ENCODE peak calls at places on chromosomes 6 and 20, in four cellular contexts. One of them, this sample, is unnamed.

GRCh38 chr20:57047281-57048026 is 219.0 kb downstream of the BMP7 start:
- DNase-seq in WTC11: no peak
- DNase-seq in HepG2: peak
- DNase-seq in K562: peak
- DNase-seq in this sample: peak

GRCh38 chr20:6560978-6561377 is 206.5 kb upstream of the BMP2 start:
- DNase-seq in WTC11: no peak
- DNase-seq in HepG2: peak
- DNase-seq in K562: no peak
- DNase-seq in this sample: no peak

GRCh38 chr20:8089668-8090067 is 42.4 kb upstream of the PLCB1 start:
- DNase-seq in WTC11: no peak
- DNase-seq in HepG2: no peak
- DNase-seq in K562: no peak
- DNase-seq in this sample: no peak

GRCh38 chr20:5870462-5871021 is 79.8 kb downstream of the TRMT6 start:
- DNase-seq in WTC11: no peak
- DNase-seq in HepG2: no peak
- DNase-seq in K562: no peak
- DNase-seq in this sample: no peak

GRCh38 chr20:56393133-56393472 is 658 bp downstream of the CSTF1 start:
- DNase-seq in WTC11: no peak
- DNase-seq in HepG2: no peak
- DNase-seq in K562: no peak
- DNase-seq in this sample: no peak

GRCh38 chr6:72272958-72273357 is 348.9 kb upstream of the KCNQ5 start:
- DNase-seq in WTC11: no peak
- DNase-seq in HepG2: no peak
- DNase-seq in K562: no peak
- DNase-seq in this sample: no peak

GRCh38 chr20:32326507-32326851 is 31.7 kb upstream of the ASXL1 start:
- DNase-seq in WTC11: no peak
- DNase-seq in HepG2: peak
- DNase-seq in K562: no peak
- DNase-seq in this sample: peak

GRCh38 chr20:25459916-25460590 is 52.6 kb downstream of the GINS1 start:
- DNase-seq in WTC11: no peak
- DNase-seq in HepG2: no peak
- DNase-seq in K562: no peak
- DNase-seq in this sample: no peak

GRCh38 chr6:89122625-89123024 is 4.8 kb upstream of the SRSF12 start:
- DNase-seq in WTC11: no peak
- DNase-seq in HepG2: peak
- DNase-seq in K562: no peak
- DNase-seq in this sample: no peak

GRCh38 chr6:168920289-168920688 is 333.4 kb downstream of the THBS2 start:
- DNase-seq in WTC11: no peak
- DNase-seq in HepG2: no peak
- DNase-seq in K562: no peak
- DNase-seq in this sample: no peak

GRCh38 chr6:70520575-70520974 is 46.2 kb upstream of the SDHAF4 start:
- DNase-seq in WTC11: no peak
- DNase-seq in HepG2: peak
- DNase-seq in K562: peak
- DNase-seq in this sample: peak

GRCh38 chr6:110180228-110181008 is at the start of gene CDC40:
- DNase-seq in WTC11: peak
- DNase-seq in HepG2: peak
- DNase-seq in K562: peak
- DNase-seq in this sample: no peak

GRCh38 chr20:739736-740135 is 28.6 kb downstream of the SLC52A3 start:
- DNase-seq in WTC11: no peak
- DNase-seq in HepG2: no peak
- DNase-seq in K562: no peak
- DNase-seq in this sample: no peak
- TF ChIP-seq HMGXB4 in WTC11: no peak
- TF ChIP-seq HMGXB4 in HepG2: no peak
- TF ChIP-seq HMGXB4 in K562: no peak
- TF ChIP-seq HMGXB4 in this sample: no peak

GRCh38 chr6:4651831-4652467 is 124.3 kb upstream of the CDYL start:
- DNase-seq in WTC11: no peak
- DNase-seq in HepG2: no peak
- DNase-seq in K562: no peak
- DNase-seq in this sample: no peak

GRCh38 chr6:4644962-4645361 is 131.2 kb upstream of the CDYL start:
- DNase-seq in WTC11: no peak
- DNase-seq in HepG2: no peak
- DNase-seq in K562: no peak
- DNase-seq in this sample: no peak

GRCh38 chr6:4645713-4646356 is 130.4 kb upstream of the CDYL start:
- DNase-seq in WTC11: peak
- DNase-seq in HepG2: no peak
- DNase-seq in K562: peak
- DNase-seq in this sample: no peak

GRCh38 chr6:4649728-4650127 is 126.5 kb upstream of the CDYL start:
- DNase-seq in WTC11: no peak
- DNase-seq in HepG2: no peak
- DNase-seq in K562: no peak
- DNase-seq in this sample: no peak

DNA sequence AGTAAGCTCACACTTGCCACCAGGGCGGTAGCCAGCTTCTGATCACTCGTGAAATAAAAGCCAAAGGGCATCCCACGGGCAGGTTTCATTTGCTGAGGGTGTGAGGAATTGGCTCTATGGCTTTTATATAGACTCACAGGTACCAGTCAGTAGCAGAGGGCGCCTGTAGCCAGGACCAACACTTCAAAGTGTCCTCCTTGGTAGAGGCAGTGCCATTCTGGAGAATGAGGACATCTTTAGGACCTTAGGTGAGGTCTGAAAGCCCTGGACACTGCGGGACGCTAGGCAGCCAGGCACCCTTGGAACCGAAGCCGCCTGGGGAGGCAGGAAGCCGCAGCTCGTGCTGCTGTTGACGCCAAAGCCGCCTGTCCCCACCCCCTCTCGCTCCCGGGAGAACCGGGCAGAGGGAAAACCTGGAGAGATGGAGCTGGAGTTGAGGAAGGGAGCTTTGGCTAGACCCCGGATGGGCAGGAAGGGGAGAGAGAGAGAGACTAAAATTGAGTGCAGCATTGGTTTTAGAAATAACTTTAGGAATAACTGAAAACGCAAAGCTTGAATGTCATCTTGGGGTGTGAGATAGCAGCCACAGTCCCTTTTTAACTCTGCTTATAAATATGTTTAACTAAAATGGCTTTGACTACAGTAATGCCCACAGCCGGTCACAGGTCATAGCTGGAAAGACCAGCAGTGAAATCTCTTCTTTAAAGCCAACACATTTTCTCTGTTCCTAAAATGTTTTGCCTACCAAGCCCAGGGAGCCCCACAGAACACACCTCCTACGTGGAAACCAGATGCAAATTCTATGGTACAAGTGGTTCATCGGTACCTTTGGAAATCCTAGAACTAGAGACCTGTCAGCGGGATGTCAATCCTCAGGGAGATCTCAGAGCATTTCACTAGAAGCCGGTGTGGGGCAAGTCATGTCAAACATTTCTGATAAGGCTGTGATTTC is 128.5 kb upstream of the CDYL start:
- DNase-seq in WTC11: peak
- DNase-seq in HepG2: peak
- DNase-seq in K562: peak
- DNase-seq in this sample: peak
- TF ChIP-seq ESRRA in WTC11: peak
- TF ChIP-seq ESRRA in HepG2: no peak
- TF ChIP-seq ESRRA in K562: peak
- TF ChIP-seq ESRRA in this sample: no peak

GRCh38 chr20:21583486-21584168 is 69.8 kb upstream of the NKX2-2 start:
- DNase-seq in WTC11: no peak
- DNase-seq in HepG2: no peak
- DNase-seq in K562: no peak
- DNase-seq in this sample: no peak

DNA sequence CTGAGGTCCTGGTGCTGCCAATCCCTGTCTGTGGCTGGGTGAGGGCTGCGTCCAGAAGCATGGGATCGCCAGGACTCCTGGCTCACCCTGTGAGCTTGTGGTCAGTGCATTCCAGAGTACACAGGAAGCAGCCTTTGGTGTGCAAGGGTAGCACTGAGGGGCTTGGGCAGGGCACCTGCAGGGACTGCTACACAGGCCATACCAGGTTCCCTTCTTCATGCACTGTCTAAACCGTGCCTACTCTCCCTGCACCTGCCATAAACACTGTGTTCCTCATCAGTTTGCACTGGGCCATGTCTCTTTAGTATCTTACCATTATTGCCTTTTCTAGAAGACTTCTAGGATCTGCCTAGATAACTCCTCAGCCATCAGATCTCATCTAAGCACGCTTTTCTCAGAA is 72.8 kb upstream of the NKX2-2 start:
- DNase-seq in WTC11: no peak
- DNase-seq in HepG2: no peak
- DNase-seq in K562: no peak
- DNase-seq in this sample: no peak
- TF ChIP-seq HMGXB4 in WTC11: no peak
- TF ChIP-seq HMGXB4 in HepG2: no peak
- TF ChIP-seq HMGXB4 in K562: no peak
- TF ChIP-seq HMGXB4 in this sample: no peak

DNA sequence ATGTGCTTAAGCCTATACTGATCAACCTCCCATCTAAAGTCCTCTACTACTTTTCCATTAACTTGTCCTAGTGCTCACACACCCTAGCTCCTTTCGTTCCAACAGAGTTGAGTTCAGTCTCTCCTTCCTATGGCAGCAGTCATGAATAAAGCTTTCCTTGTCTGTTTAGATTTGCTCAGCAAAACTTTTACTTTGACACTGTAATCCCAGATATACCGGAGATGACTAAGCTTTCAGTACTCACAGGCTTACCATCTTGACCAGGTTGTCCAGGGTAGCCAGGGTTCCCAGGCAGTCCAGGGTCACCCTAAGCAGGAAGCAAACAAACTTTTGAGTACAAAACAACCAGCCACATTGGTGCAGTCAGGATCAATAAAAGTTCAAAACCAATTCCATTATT is 90.7 kb downstream of the COL21A1 start:
- DNase-seq in WTC11: no peak
- DNase-seq in HepG2: peak
- DNase-seq in K562: no peak
- DNase-seq in this sample: peak
- TF ChIP-seq ESRRA in WTC11: no peak
- TF ChIP-seq ESRRA in HepG2: no peak
- TF ChIP-seq ESRRA in K562: no peak
- TF ChIP-seq ESRRA in this sample: no peak

DNA sequence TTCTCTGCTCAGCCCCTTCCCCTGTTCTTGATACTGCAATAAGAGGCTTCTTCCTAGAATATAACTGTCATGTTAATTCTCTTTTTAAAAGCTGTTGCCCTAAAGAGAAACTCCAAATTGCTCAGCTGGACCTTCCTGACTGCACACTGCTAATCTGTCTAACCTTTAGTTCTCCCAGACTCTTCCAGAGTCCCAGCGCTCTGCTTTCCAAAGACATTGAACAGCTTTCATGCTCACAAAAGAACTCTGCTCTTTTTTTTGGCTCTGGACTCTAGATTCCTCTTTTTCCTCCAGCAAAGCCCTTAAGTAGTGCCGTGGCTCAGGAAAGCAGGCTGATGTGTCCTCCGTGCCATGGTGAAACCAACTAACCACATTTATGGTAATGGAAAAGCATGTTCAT is 356.6 kb upstream of the RSPO3 start:
- DNase-seq in WTC11: no peak
- DNase-seq in HepG2: no peak
- DNase-seq in K562: no peak
- DNase-seq in this sample: no peak
- TF ChIP-seq HMGXB4 in WTC11: no peak
- TF ChIP-seq HMGXB4 in HepG2: no peak
- TF ChIP-seq HMGXB4 in K562: no peak
- TF ChIP-seq HMGXB4 in this sample: no peak

DNA sequence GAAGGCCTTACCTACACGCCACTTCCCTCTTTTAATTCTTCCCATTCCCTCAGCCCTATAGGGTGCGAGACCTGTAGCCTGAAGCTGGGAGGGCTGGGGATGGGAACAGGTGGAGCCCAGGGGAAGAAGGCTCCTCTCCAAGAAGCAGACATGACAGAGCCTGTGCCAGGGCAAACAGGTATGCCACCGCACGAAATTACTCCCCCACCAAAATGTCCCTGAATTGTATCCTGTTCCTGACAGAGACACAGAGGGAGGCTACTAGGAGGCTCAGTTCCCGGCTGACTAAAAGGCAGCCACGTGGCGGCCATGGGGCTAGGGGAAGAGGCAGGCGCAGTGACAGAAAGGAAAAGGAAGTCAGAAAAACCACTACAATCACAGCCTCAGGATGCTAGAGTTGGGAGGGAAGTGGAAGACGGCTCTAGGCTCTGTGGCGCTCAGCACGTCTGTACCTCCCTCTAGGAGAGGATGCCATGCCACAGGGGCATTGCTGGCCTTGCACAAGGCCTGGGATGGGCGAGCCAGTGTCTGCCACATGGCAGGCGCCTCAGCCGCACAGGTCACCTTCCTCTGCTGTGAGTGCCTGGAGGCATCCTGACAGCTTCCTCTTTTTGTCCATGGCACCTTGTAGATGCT is 27.7 kb downstream of the TFEB start:
- DNase-seq in WTC11: no peak
- DNase-seq in HepG2: no peak
- DNase-seq in K562: no peak
- DNase-seq in this sample: no peak
- TF ChIP-seq ESRRA in WTC11: no peak
- TF ChIP-seq ESRRA in HepG2: no peak
- TF ChIP-seq ESRRA in K562: no peak
- TF ChIP-seq ESRRA in this sample: no peak

This sample was measured in A549.